ENCODE peak calls at places on chromosomes 5 and 9, in seven cellular contexts. T is stimulated activated CD4-positive, alpha-beta T cell treated with anti-CD3 and anti-CD28 coated beads, Interleukin-4, amount 100 ng/mL, for 4 hours; B is renal cortical epithelial cell; Y is NAMALWA; Q is lower leg skin; C is dorsolateral prefrontal cortex; I is EH. K is an unnamed sample.

GRCh38 chr5:15191012-15191411 is 309.0 kb upstream of the FBXL7 start:
- DNase-seq in B (no peak), Y (no peak), I (peak; percentile 5), Q (no peak), C (no peak), T (no peak), K (no peak)

GRCh38 chr9:124428751-124429529 is 13.7 kb upstream of the PSMB7 start:
- DNase-seq in C (peak; percentile 81), Y (no peak), B (no peak), Q (peak; percentile 84), T (no peak), I (no peak), K (no peak)

GRCh38 chr9:121686930-121687541 is 35.6 kb downstream of the DAB2IP start:
- DNase-seq in I (peak; percentile 73), C (peak; percentile 72), B (peak; percentile 55), Q (peak; percentile 96), T (no peak), Y (peak; percentile 84), K (peak; percentile 59)

GRCh38 chr9:83986765-83987401 is 6.3 kb downstream of the RMI1 start:
- DNase-seq in Y (no peak), I (peak; percentile 61), B (peak; percentile 59), Q (no peak), T (no peak), C (no peak), K (no peak)

GRCh38 chr5:158741296-158741695 is 358.4 kb downstream of the EBF1 start:
- DNase-seq in Q (no peak), I (no peak), Y (no peak), T (no peak), C (no peak), B (no peak), K (no peak)

GRCh38 chr5:34687269-34688011 is 31.3 kb downstream of the RAI14 start:
- DNase-seq in Y (no peak), T (no peak), I (peak; percentile 92), B (peak; percentile 64), Q (peak; percentile 4), C (no peak), K (no peak)

GRCh38 chr5:59390074-59390659 is 503.4 kb downstream of the PDE4D start:
- DNase-seq in I (peak; percentile 29), B (peak; percentile 38), Q (no peak), T (no peak), C (peak; percentile 8), Y (peak; percentile 36), K (no peak)

GRCh38 chr9:129549684-129550083 is 71.2 kb downstream of the C9orf50 start:
- DNase-seq in Y (no peak), C (peak; percentile 67), Q (no peak), I (peak; percentile 64), B (no peak), T (no peak), K (no peak)

GRCh38 chr9:37329576-37329975 is 92.9 kb upstream of the GRHPR start:
- DNase-seq in I (peak; percentile 48), T (no peak), B (peak; percentile 45), Y (peak; percentile 90), Q (no peak), C (no peak), K (no peak)

GRCh38 chr9:6566409-6567139 is 79.0 kb downstream of the GLDC start:
- DNase-seq in Q (no peak), B (peak; percentile 97), C (no peak), I (peak; percentile 98), T (peak; percentile 17), Y (no peak), K (peak; percentile 50)

GRCh38 chr5:177071671-177072385 is 14.9 kb upstream of the FGFR4 start:
- DNase-seq in Y (peak; percentile 95), I (peak; percentile 84), C (peak; percentile 69), B (peak; percentile 84), Q (no peak), T (peak; percentile 44), K (peak; percentile 29)

GRCh38 chr9:134807726-134808125 is 72.9 kb upstream of the FCN2 start:
- DNase-seq in C (no peak), T (no peak), B (no peak), Y (no peak), I (peak; percentile 92), Q (no peak), K (no peak)

GRCh38 chr9:136729144-136729543 is 13.6 kb downstream of the LCN10 start:
- DNase-seq in T (no peak), Q (no peak), C (no peak), Y (no peak), B (no peak), I (peak; percentile 38), K (no peak)

GRCh38 chr5:116497648-116498047 is 77.0 kb downstream of the SEMA6A start:
- DNase-seq in T (no peak), Q (no peak), B (no peak), Y (no peak), I (no peak), C (no peak), K (no peak)

GRCh38 chr5:43191740-43192557 is at the start of gene NIM1K:
- DNase-seq in T (peak; percentile 25), I (peak; percentile 60), Q (peak; percentile 91), Y (no peak), C (peak; percentile 84), B (no peak), K (peak; percentile 66)

GRCh38 chr5:42807722-42808447 is 3.8 kb downstream of the SELENOP start:
- DNase-seq in Q (no peak), T (no peak), Y (no peak), C (no peak), B (peak; percentile 30), I (no peak), K (no peak)

GRCh38 chr5:140220698-140221064 is 45.7 kb downstream of the CYSTM1 start:
- DNase-seq in B (no peak), C (no peak), I (peak; percentile 43), T (no peak), Q (no peak), Y (no peak), K (no peak)

GRCh38 chr5:102772273-102772672 is 17.2 kb downstream of the PAM start:
- DNase-seq in Y (no peak), Q (no peak), B (peak; percentile 30), I (no peak), C (no peak), T (no peak), K (no peak)

GRCh38 chr5:159146839-159147238 is 47.1 kb upstream of the EBF1 start:
- DNase-seq in Y (no peak), C (no peak), B (no peak), I (no peak), T (no peak), Q (no peak), K (no peak)

GRCh38 chr5:9551567-9551966 is 5.7 kb upstream of the SEMA5A start:
- DNase-seq in Q (no peak), T (no peak), C (no peak), I (no peak), Y (no peak), B (no peak), K (no peak)

GRCh38 chr5:57420821-57421220 is 61.8 kb downstream of the ACTBL2 start:
- DNase-seq in I (no peak), C (no peak), Y (no peak), T (no peak), Q (no peak), B (no peak), K (no peak)

GRCh38 chr9:16575142-16575877 is 295.2 kb downstream of the BNC2 start:
- DNase-seq in B (peak; percentile 33), Q (no peak), T (no peak), C (no peak), I (peak; percentile 35), Y (no peak), K (no peak)

GRCh38 chr9:109273869-109274268 is 47.0 kb downstream of the EPB41L4B start:
- DNase-seq in Y (no peak), B (no peak), I (no peak), C (no peak), Q (no peak), T (no peak), K (no peak)

GRCh38 chr5:158832736-158833135 is 267.0 kb downstream of the EBF1 start:
- DNase-seq in Y (no peak), Q (no peak), B (no peak), T (no peak), I (peak; percentile 4), C (no peak), K (no peak)

GRCh38 chr9:34145165-34145564 is 18.7 kb upstream of the DCAF12 start:
- DNase-seq in B (peak; percentile 63), Q (no peak), T (no peak), Y (no peak), C (no peak), I (peak; percentile 51), K (no peak)

GRCh38 chr5:163869611-163870010 is 364.2 kb downstream of the MAT2B start:
- DNase-seq in Q (no peak), C (no peak), T (no peak), I (no peak), B (no peak), Y (no peak), K (no peak)

GRCh38 chr9:10875752-10876151 is 262.9 kb upstream of the PTPRD start:
- DNase-seq in I (no peak), Y (no peak), C (no peak), B (no peak), T (no peak), Q (no peak), K (no peak)

GRCh38 chr5:67012241-67012640 is 184.4 kb downstream of the CD180 start:
- DNase-seq in T (no peak), I (no peak), Q (no peak), Y (no peak), B (peak; percentile 72), C (no peak), K (no peak)

GRCh38 chr9:123423036-123423640 is 67.1 kb downstream of the CRB2 start:
- DNase-seq in I (no peak), T (no peak), C (no peak), B (no peak), Y (no peak), Q (peak; percentile 56), K (no peak)

GRCh38 chr5:154849791-154850201 is 607 bp downstream of the FAXDC2 start:
- DNase-seq in I (peak; percentile 38), C (no peak), Y (no peak), Q (no peak), T (no peak), B (no peak), K (no peak)

GRCh38 chr5:29162297-29162696 is 2031.2 kb upstream of the CDH6 start:
- DNase-seq in T (no peak), Y (no peak), B (no peak), C (no peak), I (no peak), Q (no peak), K (no peak)

GRCh38 chr5:138305797-138306196 is 25.8 kb downstream of the CDC25C start:
- DNase-seq in T (no peak), B (no peak), Y (no peak), C (peak; percentile 93), I (peak; percentile 6), Q (peak; percentile 81), K (no peak)

GRCh38 chr9:82031538-82032280 is 43.1 kb downstream of the SPATA31D1 start:
- DNase-seq in Y (no peak), I (peak; percentile 72), Q (peak; percentile 92), T (no peak), C (peak; percentile 70), B (peak; percentile 85), K (no peak)

GRCh38 chr9:36940881-36941280 is 93.2 kb downstream of the PAX5 start:
- DNase-seq in I (no peak), T (no peak), Y (no peak), C (no peak), B (no peak), Q (peak; percentile 23), K (no peak)

GRCh38 chr9:99466787-99467186 is 244.7 kb downstream of the SEC61B start:
- DNase-seq in I (no peak), T (no peak), B (peak; percentile 15), C (no peak), Y (no peak), Q (no peak), K (no peak)

K was measured in T1000.